ENCODE peak calls at places on chromosome 14, in ten cellular contexts. R is cardiac fibroblast; E is ovary; V is astrocyte of the spinal cord; O is lung; Y is coronary artery; N is CD4-positive, CD25-positive, alpha-beta regulatory T cell; K is AG09309; F is lower lobe of right lung; Q is neuronal stem cell. P is an unnamed sample.

GRCh38 chr14:99190696-99191662 is 81.0 kb downstream of the BCL11B start:
- DNase-seq in F (no peak), Y (no peak), K (no peak), E (no peak), O (no peak), Q (no peak), R (no peak), N (peak; percentile 55), V (no peak), P (no peak)

GRCh38 chr14:51872396-51872795 is 12.0 kb downstream of the GNG2 start:
- DNase-seq in Y (no peak), V (no peak), E (no peak), F (no peak), Q (no peak), R (no peak), K (no peak), O (no peak), N (no peak), P (no peak)

GRCh38 chr14:50425816-50426215 is 29.1 kb upstream of the CDKL1 start:
- DNase-seq in R (peak; percentile 58), E (no peak), Q (no peak), K (peak; percentile 53), F (no peak), O (no peak), V (peak; percentile 72), Y (no peak), N (no peak), P (no peak)

GRCh38 chr14:58918066-58918465 is 270.4 kb upstream of the DAAM1 start:
- DNase-seq in R (no peak), O (no peak), N (no peak), Q (no peak), F (no peak), E (no peak), V (peak; percentile 38), K (no peak), Y (no peak), P (no peak)

GRCh38 chr14:93347850-93348249 is 868 bp downstream of the COX8C start:
- DNase-seq in O (no peak), N (peak; percentile 16), Q (no peak), F (no peak), V (no peak), R (no peak), E (no peak), Y (no peak), K (no peak), P (no peak)

GRCh38 chr14:72515779-72516770 is 377.8 kb downstream of the DPF3 start:
- DNase-seq in Y (no peak), F (no peak), N (no peak), E (no peak), V (peak; percentile 64), R (peak; percentile 57), O (no peak), K (no peak), Q (no peak), P (no peak)

GRCh38 chr14:57889245-57889644 is 23.4 kb upstream of the SLC35F4 start:
- DNase-seq in O (peak; percentile 64), V (peak; percentile 63), N (no peak), K (peak; percentile 5), F (peak; percentile 66), R (peak; percentile 62), Q (no peak), Y (no peak), E (no peak), P (peak; percentile 73)

GRCh38 chr14:77099425-77100167 is 1.5 kb downstream of the CIPC start:
- DNase-seq in E (no peak), Y (no peak), F (no peak), R (peak; percentile 76), V (peak; percentile 71), K (peak; percentile 76), O (no peak), N (no peak), Q (no peak), P (no peak)

GRCh38 chr14:64654072-64654899 is 49.9 kb upstream of the PLEKHG3 start:
- DNase-seq in R (peak; percentile 69), F (no peak), N (no peak), V (peak; percentile 94), Q (no peak), O (no peak), E (no peak), Y (no peak), K (peak; percentile 81), P (no peak)

GRCh38 chr14:68444449-68445168 is 348.3 kb downstream of the ZFP36L1 start:
- DNase-seq in Q (no peak), V (peak; percentile 83), Y (no peak), E (no peak), K (no peak), O (no peak), R (peak; percentile 77), F (no peak), N (no peak), P (no peak)

GRCh38 chr14:79629372-79629771 is 581.9 kb downstream of the DIO2 start:
- DNase-seq in Q (no peak), O (no peak), Y (no peak), K (no peak), R (no peak), N (no peak), E (no peak), F (no peak), V (no peak), P (no peak)

GRCh38 chr14:97185186-97185585 is 388.0 kb downstream of the VRK1 start:
- DNase-seq in V (peak; percentile 5), E (no peak), F (no peak), N (peak; percentile 26), K (no peak), O (no peak), Q (peak; percentile 5), R (no peak), Y (no peak), P (no peak)

GRCh38 chr14:35416108-35416750 is 11.7 kb upstream of the NFKBIA start:
- DNase-seq in N (peak; percentile 24), F (no peak), R (no peak), V (no peak), K (no peak), O (no peak), Q (no peak), Y (no peak), E (no peak), P (no peak)

GRCh38 chr14:53152627-53152908 is 555 bp downstream of the DDHD1 start:
- DNase-seq in R (no peak), V (no peak), Y (no peak), E (no peak), Q (no peak), K (no peak), F (no peak), O (peak; percentile 29), N (no peak), P (peak; percentile 82)
- H3K4me3 ChIP-seq in R (peak overlapping the region; percentile 86), V (peak overlapping the region; percentile 85), Y (peak overlapping the region; percentile 97), E (peak overlapping the region; percentile 65), Q (peak overlapping the region; percentile 79), K (peak overlapping the region; percentile 93), F (peak overlapping the region; percentile 93), O (peak overlapping the region; percentile 81), N (peak overlapping the region; percentile 98), P (peak overlapping the region; percentile 82)

DNA sequence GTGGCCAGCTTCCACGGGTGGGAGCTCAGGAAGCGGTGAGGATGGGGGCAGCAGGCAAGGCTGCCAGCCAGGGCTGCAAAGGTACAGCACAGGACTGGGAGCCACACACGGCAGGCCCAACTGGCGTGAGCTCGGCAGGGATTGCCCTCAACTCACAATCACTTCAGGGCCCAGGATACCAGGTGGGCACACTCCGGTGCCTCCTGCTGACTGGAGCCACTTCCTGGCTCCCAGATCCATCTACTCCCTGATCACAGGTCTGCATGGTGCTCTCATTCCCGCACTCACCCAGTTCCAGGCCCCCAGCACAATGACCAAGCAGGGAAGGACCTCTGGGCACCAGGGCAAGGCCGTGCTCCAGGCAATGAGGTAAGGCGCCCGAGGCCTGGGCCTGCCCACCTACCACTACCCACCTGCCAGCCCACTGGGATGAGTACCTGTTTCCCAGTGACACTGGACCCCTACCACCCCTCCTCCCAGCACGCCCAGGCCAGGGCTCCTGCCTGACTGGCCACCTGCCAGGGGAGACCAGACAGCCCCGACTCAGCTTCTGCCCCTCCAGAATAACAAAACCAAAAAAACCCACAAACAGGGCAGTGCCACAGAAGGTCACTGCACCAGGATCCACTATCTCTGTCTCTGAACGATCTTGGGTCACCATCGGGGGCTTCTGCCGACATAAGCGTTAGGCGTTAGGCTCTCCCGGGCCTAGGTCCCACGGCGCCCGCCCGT is 1.8 kb downstream of the JAG2 start:
- DNase-seq in O (no peak), E (no peak), V (no peak), K (no peak), Y (no peak), R (no peak), N (no peak), Q (no peak), F (no peak), P (no peak)
- H3K4me3 ChIP-seq in O (peak overlapping the region; percentile 3), E (no peak overlapping the region), V (no peak overlapping the region), K (no peak overlapping the region), Y (peak overlapping the region; percentile 77), R (no peak overlapping the region), N (no peak overlapping the region), Q (no peak overlapping the region), F (peak overlapping the region; percentile 6), P (no peak overlapping the region)

DNA sequence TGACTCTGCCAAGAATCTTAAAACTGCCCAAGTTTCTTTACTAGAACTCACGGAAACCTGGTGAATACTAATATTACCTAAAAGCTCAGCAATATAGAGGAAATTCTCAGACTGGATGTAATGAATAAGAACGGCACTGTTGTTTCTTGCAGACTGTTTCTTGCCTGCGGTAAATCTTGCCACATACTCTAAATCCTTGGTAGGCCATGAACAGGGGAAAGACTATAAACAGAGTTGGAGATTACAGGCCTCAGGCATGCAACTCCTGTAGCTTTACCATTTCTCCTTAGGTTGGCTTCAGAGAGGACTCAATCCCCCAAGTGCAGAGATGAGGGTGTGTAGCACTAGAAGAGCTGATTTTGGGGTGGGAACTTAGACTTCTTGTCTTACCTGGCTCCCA is 1.1 kb downstream of the ALDH6A1 start:
- DNase-seq in E (no peak), F (no peak), Q (no peak), K (no peak), Y (no peak), R (no peak), N (no peak), O (no peak), V (no peak), P (no peak)
- H3K4me3 ChIP-seq in E (peak overlapping the region; percentile 94), F (peak overlapping the region; percentile 92), Q (peak overlapping the region; percentile 79), K (peak overlapping the region; percentile 69), Y (peak overlapping the region; percentile 86), R (no peak overlapping the region), N (peak overlapping the region; percentile 76), O (no peak overlapping the region), V (no peak overlapping the region), P (peak overlapping the region; percentile 98)

DNA sequence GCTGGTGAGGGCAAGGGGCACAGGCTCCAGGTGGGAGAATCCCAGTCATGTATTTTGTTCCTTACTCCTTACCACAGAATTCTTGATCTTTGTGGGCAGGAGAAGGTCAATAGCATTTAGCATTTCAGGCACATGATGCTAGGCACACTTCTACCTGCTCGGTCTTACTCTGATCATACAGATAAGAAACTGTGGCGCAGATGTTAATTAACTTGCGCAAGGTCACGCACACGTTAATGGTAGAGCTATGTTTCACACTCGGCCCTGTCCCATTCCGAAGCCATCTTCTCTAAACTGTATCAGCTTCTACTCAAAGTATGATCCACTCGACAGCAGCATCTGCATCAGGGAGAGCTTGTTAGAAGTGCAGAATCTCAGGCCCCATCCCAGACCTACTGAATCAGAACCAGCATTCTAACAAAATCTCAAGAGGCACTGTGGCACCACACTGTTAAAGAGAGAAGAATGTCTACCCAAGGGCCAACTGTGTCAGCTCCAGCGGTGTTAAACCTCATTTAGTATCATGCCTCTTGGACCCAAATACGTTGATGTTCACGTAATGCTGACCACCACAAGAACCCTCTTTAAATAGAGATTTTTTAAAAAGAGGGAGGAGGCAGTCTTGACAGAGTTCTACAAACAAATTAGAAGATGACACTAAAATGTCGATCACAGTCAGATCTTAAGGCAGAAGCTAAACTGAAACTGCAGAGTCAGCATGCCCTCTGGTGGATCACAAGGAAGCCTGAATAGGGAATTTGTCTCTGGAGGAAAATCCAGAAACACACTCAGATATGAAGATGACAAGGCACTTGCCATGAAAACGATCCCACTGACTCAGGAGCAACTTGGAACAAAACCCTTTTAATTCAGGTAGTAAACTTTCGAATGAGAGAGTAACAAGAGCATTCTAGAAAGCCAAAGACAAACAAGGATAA is 7.3 kb downstream of the STXBP6 start:
- DNase-seq in Y (no peak), R (peak; percentile 75), E (no peak), V (peak; percentile 54), Q (peak; percentile 24), K (peak; percentile 39), O (no peak), F (no peak), N (no peak), P (no peak)
- H3K4me3 ChIP-seq in Y (no peak overlapping the region), R (no peak overlapping the region), E (no peak overlapping the region), V (no peak overlapping the region), Q (no peak overlapping the region), K (no peak overlapping the region), O (no peak overlapping the region), F (no peak overlapping the region), N (no peak overlapping the region), P (peak overlapping the region; percentile 6)